ENCODE peak calls at places on chromosomes 5 and 9, in five cellular contexts. V is PC-3, L is GM23248, A is GM23338, P is SK-N-SH. F is an unnamed sample.

GRCh38 chr5:40385544-40385943 is 294.2 kb upstream of the PTGER4 start:
- DNase-seq in V (peak), L (peak), A (no peak), P (no peak), F (no peak)

GRCh38 chr5:168011096-168011495 is 280.3 kb upstream of the WWC1 start:
- DNase-seq in V (no peak), L (peak), A (no peak), P (no peak), F (no peak)

GRCh38 chr9:90107021-90107771 is 502.4 kb downstream of the GADD45G start:
- DNase-seq in V (peak), L (peak), A (no peak), P (no peak), F (no peak)

GRCh38 chr5:77882670-77883257 is 106.6 kb upstream of the TBCA start:
- DNase-seq in V (peak), L (peak), A (no peak), P (no peak), F (no peak)

GRCh38 chr5:170220196-170220595 is 12.6 kb upstream of the C5orf58 start:
- DNase-seq in V (no peak), L (no peak), A (no peak), P (no peak), F (no peak)

GRCh38 chr5:78627175-78627574 is 21.4 kb downstream of the LHFPL2 start:
- DNase-seq in V (peak), L (peak), A (no peak), P (no peak), F (no peak)

GRCh38 chr9:80504525-80505235 is 932.9 kb downstream of the TLE4 start:
- DNase-seq in V (no peak), L (no peak), A (no peak), P (no peak), F (no peak)

GRCh38 chr9:27165670-27166069 is 56.6 kb downstream of the TEK start:
- DNase-seq in V (no peak), L (no peak), A (peak), P (no peak), F (no peak)

DNA sequence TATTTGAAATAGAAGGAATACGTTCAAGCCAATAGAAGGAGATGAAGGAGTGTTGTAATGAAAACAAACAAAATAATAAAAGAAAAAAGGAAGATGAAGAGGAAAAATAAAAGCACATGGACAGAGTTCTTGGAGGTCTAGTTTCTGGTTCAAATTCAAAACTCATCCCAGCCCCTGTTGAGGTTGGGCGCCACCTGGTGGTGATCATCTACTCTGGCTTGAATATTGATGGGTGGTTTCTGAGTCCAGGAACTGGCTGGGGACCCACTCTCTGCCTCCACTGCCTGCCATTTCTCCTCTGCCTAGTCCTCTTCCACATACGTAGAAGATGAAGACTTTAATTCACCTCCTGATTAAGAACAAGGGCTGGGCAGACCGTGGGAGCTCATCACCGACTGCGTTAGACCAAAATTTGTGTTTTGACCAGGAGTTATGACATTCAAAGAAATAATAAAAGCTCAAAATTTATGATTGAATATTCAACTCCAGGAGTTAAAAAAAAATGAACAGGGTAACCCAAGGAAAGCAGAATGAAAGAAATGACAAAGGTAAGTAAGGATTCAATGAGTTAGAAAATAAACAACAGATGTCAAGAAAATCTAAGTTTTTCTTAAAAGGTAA is 99.0 kb upstream of the SLC1A3 start:
- DNase-seq in V (peak), L (peak), A (peak), P (peak), F (peak)
- TF ChIP-seq EZH2phosphoT487 in V (no peak), L (no peak), A (no peak), P (no peak), F (no peak)

DNA sequence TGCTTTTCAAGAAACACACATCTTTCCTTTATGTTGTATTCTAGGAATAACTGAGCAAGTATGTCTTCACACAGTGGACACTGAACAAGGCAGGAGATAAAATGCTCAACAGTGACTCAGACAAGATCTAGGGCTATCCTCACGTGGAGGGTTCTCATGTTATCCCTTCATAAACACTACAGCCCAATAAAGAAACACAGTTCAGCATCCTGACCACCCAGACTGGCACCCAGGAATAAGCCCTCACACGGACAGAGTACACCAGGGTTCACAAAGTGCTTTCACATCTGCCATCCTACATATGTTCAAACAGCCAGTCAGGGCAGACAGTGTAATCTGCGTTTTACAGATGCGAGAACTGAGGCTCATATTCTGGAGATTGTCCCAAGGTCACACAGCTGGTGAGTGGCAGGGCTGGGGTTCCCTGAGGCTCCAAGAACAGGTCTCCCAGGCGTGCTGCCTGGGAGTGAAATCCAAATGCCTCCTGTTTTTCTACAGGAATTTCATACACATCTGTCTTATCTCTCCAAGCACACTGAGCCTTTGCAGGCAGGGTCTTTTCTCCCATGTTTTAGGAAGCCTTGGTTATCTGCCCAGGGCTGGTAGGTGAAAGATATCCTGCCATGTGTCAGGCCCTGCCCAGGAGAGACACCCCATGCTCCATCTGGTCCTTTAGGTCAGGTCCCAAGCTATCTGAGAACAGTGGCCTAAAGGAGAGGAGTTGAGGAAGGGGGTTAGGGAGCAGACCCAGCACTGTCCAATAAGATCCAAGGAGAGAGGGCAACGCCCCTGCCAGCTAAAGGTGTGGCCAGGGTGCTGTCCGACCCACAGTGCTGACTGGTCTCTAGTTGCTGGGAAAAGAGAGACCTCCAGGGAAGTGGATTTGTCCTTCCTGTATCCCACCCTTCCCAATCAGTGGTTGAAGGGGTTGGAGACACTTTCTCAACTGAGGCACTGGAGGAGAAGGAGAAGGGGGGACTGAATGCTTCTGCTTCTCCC is 47.9 kb upstream of the XPA start:
- DNase-seq in V (peak), L (no peak), A (peak), P (peak), F (no peak)
- H2AFZ ChIP-seq in V (no peak), L (no peak), A (no peak), P (no peak), F (no peak)

DNA sequence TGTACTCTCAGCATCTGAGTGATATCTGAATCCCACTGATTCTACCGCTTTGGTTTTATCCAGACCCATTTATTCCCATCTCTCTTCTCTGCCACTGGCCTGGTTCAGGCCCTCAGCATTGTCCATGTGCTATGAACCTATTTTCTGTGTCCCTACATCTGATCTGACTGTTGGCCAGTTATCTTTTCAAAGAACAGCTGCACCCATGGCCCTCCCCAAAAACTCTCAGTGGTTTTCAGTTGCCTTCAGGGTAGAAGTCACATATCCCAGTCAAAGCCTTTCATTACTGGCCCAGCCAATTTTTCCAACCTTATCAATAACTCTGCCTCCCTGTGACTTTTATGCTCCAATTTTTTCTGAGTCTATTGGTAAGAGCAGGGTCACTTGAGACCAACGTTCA is 297.0 kb downstream of the TRIM32 start:
- DNase-seq in V (no peak), L (no peak), A (no peak), P (no peak), F (no peak)
- TF ChIP-seq EZH2phosphoT487 in V (no peak), L (no peak), A (no peak), P (no peak), F (no peak)

DNA sequence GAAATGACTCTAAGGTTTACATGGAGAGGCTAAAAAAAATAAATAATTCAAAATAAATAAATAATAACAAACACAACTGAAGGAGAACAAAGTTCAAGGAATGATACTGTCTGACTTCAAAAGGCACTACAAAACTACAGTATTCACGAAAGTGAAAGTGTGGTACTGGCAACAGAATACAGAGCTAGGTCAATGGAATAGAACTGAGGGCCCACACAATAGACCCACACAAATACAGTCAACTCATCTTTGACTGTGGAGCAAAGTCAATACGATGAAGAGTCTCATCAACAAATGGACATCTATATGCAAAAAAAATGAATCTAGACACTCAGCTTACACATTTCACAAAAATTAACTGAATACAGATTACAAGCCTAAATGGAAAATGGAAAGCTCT is 75.3 kb downstream of the FBXW11 start:
- DNase-seq in V (no peak), L (no peak), A (no peak), P (no peak), F (no peak)
- H2AFZ ChIP-seq in V (no peak), L (no peak), A (no peak), P (no peak), F (no peak)

GRCh38 chr9:98328770-98329169 is 73.3 kb upstream of the TBC1D2 start:
- DNase-seq in V (no peak), L (no peak), A (no peak), P (no peak), F (no peak)
- TF ChIP-seq EZH2phosphoT487 in V (no peak), L (no peak), A (no peak), P (no peak), F (no peak)

GRCh38 chr5:115961413-115962238 is 649 bp upstream of the LVRN start:
- DNase-seq in V (no peak), L (peak), A (peak), P (peak), F (no peak)
- H2AFZ ChIP-seq in V (no peak), L (peak), A (peak), P (peak), F (no peak)